ENCODE peak calls at places on chromosome 10, in six cellular contexts. One of them, this sample, is unnamed.

GRCh38 chr10:84375011-84375410 is 46.6 kb downstream of the CCSER2 start:
- DNase-seq in esophagus muscularis mucosa: no peak
- DNase-seq in thoracic aorta: no peak
- DNase-seq in left ventricle myocardium inferior: no peak
- DNase-seq in heart right ventricle: peak
- DNase-seq in AG04450: peak
- DNase-seq in this sample: peak

GRCh38 chr10:101995451-101996063 is 60.4 kb downstream of the ARMH3 start:
- DNase-seq in esophagus muscularis mucosa: no peak
- DNase-seq in thoracic aorta: no peak
- DNase-seq in left ventricle myocardium inferior: no peak
- DNase-seq in heart right ventricle: no peak
- DNase-seq in AG04450: no peak
- DNase-seq in this sample: no peak

GRCh38 chr10:71621783-71622526 is 97.6 kb downstream of the C10orf105 start:
- DNase-seq in esophagus muscularis mucosa: no peak
- DNase-seq in thoracic aorta: no peak
- DNase-seq in left ventricle myocardium inferior: no peak
- DNase-seq in heart right ventricle: peak
- DNase-seq in AG04450: no peak
- DNase-seq in this sample: peak

GRCh38 chr10:71694567-71694968 is 25.0 kb downstream of the C10orf105 start:
- DNase-seq in esophagus muscularis mucosa: no peak
- DNase-seq in thoracic aorta: no peak
- DNase-seq in left ventricle myocardium inferior: no peak
- DNase-seq in heart right ventricle: peak
- DNase-seq in AG04450: no peak
- DNase-seq in this sample: no peak

GRCh38 chr10:33571616-33572015 is 237.1 kb upstream of the NRP1 start:
- DNase-seq in esophagus muscularis mucosa: no peak
- DNase-seq in thoracic aorta: no peak
- DNase-seq in left ventricle myocardium inferior: no peak
- DNase-seq in heart right ventricle: no peak
- DNase-seq in AG04450: no peak
- DNase-seq in this sample: no peak

GRCh38 chr10:130960531-130960930 is 351.0 kb downstream of the TCERG1L start:
- DNase-seq in esophagus muscularis mucosa: peak
- DNase-seq in thoracic aorta: no peak
- DNase-seq in left ventricle myocardium inferior: no peak
- DNase-seq in heart right ventricle: no peak
- DNase-seq in AG04450: no peak
- DNase-seq in this sample: no peak

GRCh38 chr10:110002801-110003523 is 4.8 kb upstream of the ADD3 start:
- DNase-seq in esophagus muscularis mucosa: no peak
- DNase-seq in thoracic aorta: no peak
- DNase-seq in left ventricle myocardium inferior: no peak
- DNase-seq in heart right ventricle: no peak
- DNase-seq in AG04450: no peak
- DNase-seq in this sample: no peak

GRCh38 chr10:130974171-130974570 is 337.4 kb downstream of the TCERG1L start:
- DNase-seq in esophagus muscularis mucosa: no peak
- DNase-seq in thoracic aorta: no peak
- DNase-seq in left ventricle myocardium inferior: no peak
- DNase-seq in heart right ventricle: no peak
- DNase-seq in AG04450: no peak
- DNase-seq in this sample: no peak

GRCh38 chr10:116669832-116670644 is 49.3 kb downstream of the PNLIPRP2 start:
- DNase-seq in esophagus muscularis mucosa: no peak
- DNase-seq in thoracic aorta: no peak
- DNase-seq in left ventricle myocardium inferior: no peak
- DNase-seq in heart right ventricle: no peak
- DNase-seq in AG04450: no peak
- DNase-seq in this sample: no peak

GRCh38 chr10:99235872-99236626 is 397 bp upstream of the HPSE2 start:
- DNase-seq in esophagus muscularis mucosa: no peak
- DNase-seq in thoracic aorta: no peak
- DNase-seq in left ventricle myocardium inferior: no peak
- DNase-seq in heart right ventricle: no peak
- DNase-seq in AG04450: no peak
- DNase-seq in this sample: no peak

GRCh38 chr10:60413306-60414012 is 23.8 kb upstream of the ANK3 start:
- DNase-seq in esophagus muscularis mucosa: no peak
- DNase-seq in thoracic aorta: no peak
- DNase-seq in left ventricle myocardium inferior: no peak
- DNase-seq in heart right ventricle: no peak
- DNase-seq in AG04450: no peak
- DNase-seq in this sample: no peak

GRCh38 chr10:102413806-102414561 is 4.6 kb downstream of the PSD start:
- DNase-seq in esophagus muscularis mucosa: no peak
- DNase-seq in thoracic aorta: no peak
- DNase-seq in left ventricle myocardium inferior: peak
- DNase-seq in heart right ventricle: no peak
- DNase-seq in AG04450: no peak
- DNase-seq in this sample: no peak

GRCh38 chr10:72044417-72045041 is 43.8 kb downstream of the SPOCK2 start:
- DNase-seq in esophagus muscularis mucosa: no peak
- DNase-seq in thoracic aorta: peak
- DNase-seq in left ventricle myocardium inferior: peak
- DNase-seq in heart right ventricle: no peak
- DNase-seq in AG04450: no peak
- DNase-seq in this sample: peak

GRCh38 chr10:120514035-120514620 is 57.1 kb downstream of the PLPP4 start:
- DNase-seq in esophagus muscularis mucosa: peak
- DNase-seq in thoracic aorta: no peak
- DNase-seq in left ventricle myocardium inferior: no peak
- DNase-seq in heart right ventricle: peak
- DNase-seq in AG04450: no peak
- DNase-seq in this sample: no peak

GRCh38 chr10:112913255-112913654 is 36.8 kb upstream of the TCF7L2 start:
- DNase-seq in esophagus muscularis mucosa: no peak
- DNase-seq in thoracic aorta: no peak
- DNase-seq in left ventricle myocardium inferior: no peak
- DNase-seq in heart right ventricle: no peak
- DNase-seq in AG04450: no peak
- DNase-seq in this sample: no peak

GRCh38 chr10:70893227-70894006 is 5.1 kb upstream of the PCBD1 start:
- DNase-seq in esophagus muscularis mucosa: no peak
- DNase-seq in thoracic aorta: no peak
- DNase-seq in left ventricle myocardium inferior: no peak
- DNase-seq in heart right ventricle: no peak
- DNase-seq in AG04450: no peak
- DNase-seq in this sample: no peak

GRCh38 chr10:78688221-78688944 is 380.4 kb upstream of the ZMIZ1 start:
- DNase-seq in esophagus muscularis mucosa: peak
- DNase-seq in thoracic aorta: no peak
- DNase-seq in left ventricle myocardium inferior: no peak
- DNase-seq in heart right ventricle: no peak
- DNase-seq in AG04450: no peak
- DNase-seq in this sample: peak

GRCh38 chr10:76433161-76434005 is 1002.0 kb downstream of the LRMDA start:
- DNase-seq in esophagus muscularis mucosa: no peak
- DNase-seq in thoracic aorta: no peak
- DNase-seq in left ventricle myocardium inferior: peak
- DNase-seq in heart right ventricle: peak
- DNase-seq in AG04450: no peak
- DNase-seq in this sample: no peak

GRCh38 chr10:19412531-19412930 is 363.9 kb downstream of the MALRD1 start:
- DNase-seq in esophagus muscularis mucosa: no peak
- DNase-seq in thoracic aorta: no peak
- DNase-seq in left ventricle myocardium inferior: no peak
- DNase-seq in heart right ventricle: no peak
- DNase-seq in AG04450: peak
- DNase-seq in this sample: no peak

GRCh38 chr10:127973810-127974311 is 67.0 kb downstream of the PTPRE start:
- DNase-seq in esophagus muscularis mucosa: no peak
- DNase-seq in thoracic aorta: no peak
- DNase-seq in left ventricle myocardium inferior: no peak
- DNase-seq in heart right ventricle: no peak
- DNase-seq in AG04450: no peak
- DNase-seq in this sample: peak

GRCh38 chr10:75593690-75594556 is 162.5 kb downstream of the LRMDA start:
- DNase-seq in esophagus muscularis mucosa: no peak
- DNase-seq in thoracic aorta: no peak
- DNase-seq in left ventricle myocardium inferior: no peak
- DNase-seq in heart right ventricle: no peak
- DNase-seq in AG04450: no peak
- DNase-seq in this sample: no peak

GRCh38 chr10:14820010-14820774 is 17.6 kb downstream of the CDNF start:
- DNase-seq in esophagus muscularis mucosa: no peak
- DNase-seq in thoracic aorta: no peak
- DNase-seq in left ventricle myocardium inferior: no peak
- DNase-seq in heart right ventricle: no peak
- DNase-seq in AG04450: peak
- DNase-seq in this sample: no peak

GRCh38 chr10:78321500-78321899 is 287.8 kb downstream of the RPS24 start:
- DNase-seq in esophagus muscularis mucosa: no peak
- DNase-seq in thoracic aorta: no peak
- DNase-seq in left ventricle myocardium inferior: no peak
- DNase-seq in heart right ventricle: no peak
- DNase-seq in AG04450: no peak
- DNase-seq in this sample: no peak

GRCh38 chr10:132098539-132099421 is 33.0 kb downstream of the JAKMIP3 start:
- DNase-seq in esophagus muscularis mucosa: no peak
- DNase-seq in thoracic aorta: no peak
- DNase-seq in left ventricle myocardium inferior: no peak
- DNase-seq in heart right ventricle: no peak
- DNase-seq in AG04450: no peak
- DNase-seq in this sample: no peak

GRCh38 chr10:95077556-95077955 is 8.3 kb upstream of the CYP2C8 start:
- DNase-seq in esophagus muscularis mucosa: no peak
- DNase-seq in thoracic aorta: no peak
- DNase-seq in left ventricle myocardium inferior: no peak
- DNase-seq in heart right ventricle: no peak
- DNase-seq in AG04450: no peak
- DNase-seq in this sample: no peak
- TF ChIP-seq CTCF in esophagus muscularis mucosa: no peak
- TF ChIP-seq CTCF in thoracic aorta: no peak
- TF ChIP-seq CTCF in left ventricle myocardium inferior: no peak
- TF ChIP-seq CTCF in heart right ventricle: no peak
- TF ChIP-seq CTCF in AG04450: no peak
- TF ChIP-seq CTCF in this sample: no peak

GRCh38 chr10:46525177-46525823 is 31.2 kb downstream of the GPRIN2 start:
- DNase-seq in esophagus muscularis mucosa: no peak
- DNase-seq in thoracic aorta: no peak
- DNase-seq in left ventricle myocardium inferior: no peak
- DNase-seq in heart right ventricle: no peak
- DNase-seq in AG04450: peak
- DNase-seq in this sample: no peak

GRCh38 chr10:46523119-46523880 is 33.2 kb downstream of the GPRIN2 start:
- DNase-seq in esophagus muscularis mucosa: no peak
- DNase-seq in thoracic aorta: peak
- DNase-seq in left ventricle myocardium inferior: peak
- DNase-seq in heart right ventricle: no peak
- DNase-seq in AG04450: no peak
- DNase-seq in this sample: peak

GRCh38 chr10:46525824-46526681 is 30.4 kb downstream of the GPRIN2 start:
- DNase-seq in esophagus muscularis mucosa: no peak
- DNase-seq in thoracic aorta: no peak
- DNase-seq in left ventricle myocardium inferior: no peak
- DNase-seq in heart right ventricle: no peak
- DNase-seq in AG04450: no peak
- DNase-seq in this sample: no peak

GRCh38 chr10:46523881-46524470 is 32.5 kb downstream of the GPRIN2 start:
- DNase-seq in esophagus muscularis mucosa: no peak
- DNase-seq in thoracic aorta: peak
- DNase-seq in left ventricle myocardium inferior: peak
- DNase-seq in heart right ventricle: no peak
- DNase-seq in AG04450: peak
- DNase-seq in this sample: no peak

DNA sequence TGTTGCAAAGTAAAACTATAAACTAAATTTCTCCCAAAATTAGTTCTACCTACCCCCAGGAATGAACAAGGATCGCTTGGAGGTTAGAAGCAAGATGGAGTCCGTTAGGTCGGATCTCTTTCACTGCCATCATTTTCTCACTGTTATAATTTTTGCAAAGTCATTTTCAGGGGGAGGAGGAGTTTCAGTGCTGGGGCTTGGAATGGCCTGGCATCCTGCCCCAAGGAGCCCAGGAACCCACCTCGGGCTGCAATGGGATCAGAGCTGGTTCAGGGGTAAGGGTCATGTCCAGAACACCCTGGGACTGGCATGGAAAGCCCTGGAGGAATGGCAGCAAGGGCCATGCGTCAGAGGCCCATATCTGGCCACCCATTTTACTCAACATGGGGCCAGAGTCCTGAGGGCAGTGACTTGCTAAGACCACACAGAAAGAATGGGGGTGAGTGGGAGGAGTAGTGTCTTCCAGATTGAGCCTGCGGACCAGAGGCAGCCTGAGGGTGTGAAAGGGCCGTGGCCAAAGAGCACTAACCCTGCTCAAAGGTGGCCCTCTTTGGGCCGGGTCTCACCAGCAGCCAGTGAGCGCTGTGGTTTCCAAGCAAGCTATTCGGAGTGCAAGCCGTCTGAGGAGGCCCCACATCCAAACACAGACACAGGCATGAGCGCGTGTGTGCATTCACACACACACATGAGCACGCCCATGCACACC is 31.8 kb downstream of the GPRIN2 start:
- DNase-seq in esophagus muscularis mucosa: no peak
- DNase-seq in thoracic aorta: no peak
- DNase-seq in left ventricle myocardium inferior: peak
- DNase-seq in heart right ventricle: no peak
- DNase-seq in AG04450: peak
- DNase-seq in this sample: no peak
- H3K27ac ChIP-seq in esophagus muscularis mucosa: no peak
- H3K27ac ChIP-seq in thoracic aorta: no peak
- H3K27ac ChIP-seq in left ventricle myocardium inferior: no peak
- H3K27ac ChIP-seq in heart right ventricle: no peak
- H3K27ac ChIP-seq in AG04450: peak
- H3K27ac ChIP-seq in this sample: no peak

DNA sequence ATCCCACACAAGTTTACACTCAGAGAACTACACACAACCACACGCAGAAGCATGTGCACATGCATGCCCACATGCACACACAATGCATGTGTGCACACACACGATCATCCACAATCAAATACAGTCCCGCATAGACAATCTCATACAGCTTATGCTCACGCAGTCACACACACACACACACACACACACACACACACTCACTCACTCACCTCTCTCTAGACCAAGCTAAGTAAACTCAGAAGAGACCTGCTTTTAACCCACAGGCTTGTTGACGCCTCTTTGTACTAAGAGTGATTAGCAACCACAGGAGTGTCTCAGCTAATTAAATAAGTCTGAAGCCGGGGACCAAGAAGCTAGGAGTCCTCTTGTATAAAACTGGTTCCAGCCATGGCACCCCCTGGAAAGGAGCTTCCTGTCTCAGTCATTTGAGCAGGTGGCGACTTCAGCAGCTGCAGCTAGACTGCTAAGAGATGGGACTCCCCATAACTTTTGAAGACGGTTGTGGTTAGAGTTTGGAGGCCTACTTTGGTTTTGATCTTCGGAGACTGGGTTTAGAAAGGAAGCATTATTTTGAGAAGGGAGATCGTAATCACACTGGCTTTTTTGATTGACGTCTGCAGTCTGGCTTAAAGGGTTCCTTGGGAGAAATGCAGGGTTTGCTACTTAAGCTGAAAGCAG is 82.3 kb upstream of the ADRB1 start:
- DNase-seq in esophagus muscularis mucosa: no peak
- DNase-seq in thoracic aorta: no peak
- DNase-seq in left ventricle myocardium inferior: no peak
- DNase-seq in heart right ventricle: no peak
- DNase-seq in AG04450: no peak
- DNase-seq in this sample: no peak
- H3K4me3 ChIP-seq in esophagus muscularis mucosa: no peak
- H3K4me3 ChIP-seq in thoracic aorta: no peak
- H3K4me3 ChIP-seq in left ventricle myocardium inferior: no peak
- H3K4me3 ChIP-seq in heart right ventricle: no peak
- H3K4me3 ChIP-seq in AG04450: no peak
- H3K4me3 ChIP-seq in this sample: no peak

GRCh38 chr10:7889947-7890542 is 71.7 kb downstream of the TAF3 start:
- DNase-seq in esophagus muscularis mucosa: no peak
- DNase-seq in thoracic aorta: no peak
- DNase-seq in left ventricle myocardium inferior: no peak
- DNase-seq in heart right ventricle: no peak
- DNase-seq in AG04450: no peak
- DNase-seq in this sample: no peak
- TF ChIP-seq CTCF in esophagus muscularis mucosa: no peak
- TF ChIP-seq CTCF in thoracic aorta: no peak
- TF ChIP-seq CTCF in left ventricle myocardium inferior: no peak
- TF ChIP-seq CTCF in heart right ventricle: no peak
- TF ChIP-seq CTCF in AG04450: no peak
- TF ChIP-seq CTCF in this sample: no peak

This sample was measured in dorsolateral prefrontal cortex.